ENCODE peak calls at places on chromosome 1, in nine cellular contexts. One of them, this sample, is unnamed.

GRCh38 chr1:192878249-192878648 is 69.4 kb downstream of the RGS2 start:
- DNase-seq in fibroblast of the conjunctiva: no peak
- DNase-seq in LNCaP clone FGC: no peak
- DNase-seq in posterior vena cava: no peak
- DNase-seq in Peyer's patch: no peak
- DNase-seq in mucosa of gallbladder: peak
- DNase-seq in activated CD8-positive, alpha-beta memory T cell treated with anti-CD3 and anti-CD28 coated beads for 1 hour: no peak
- DNase-seq in GM20000: no peak
- DNase-seq in activated T-cell treated with anti-CD3 and anti-CD28 coated beads for 1 hour: no peak
- DNase-seq in this sample: no peak

GRCh38 chr1:57986432-57986831 is 560.1 kb downstream of the OMA1 start:
- DNase-seq in LNCaP clone FGC: no peak
- DNase-seq in mucosa of gallbladder: no peak
- DNase-seq in GM20000: peak
- DNase-seq in activated T-cell treated with anti-CD3 and anti-CD28 coated beads for 1 hour: no peak
- DNase-seq in Peyer's patch: no peak
- DNase-seq in activated CD8-positive, alpha-beta memory T cell treated with anti-CD3 and anti-CD28 coated beads for 1 hour: no peak
- DNase-seq in posterior vena cava: no peak
- DNase-seq in fibroblast of the conjunctiva: no peak
- DNase-seq in this sample: no peak

GRCh38 chr1:230381564-230381963 is 44.6 kb downstream of the PGBD5 start:
- DNase-seq in mucosa of gallbladder: no peak
- DNase-seq in fibroblast of the conjunctiva: no peak
- DNase-seq in activated T-cell treated with anti-CD3 and anti-CD28 coated beads for 1 hour: no peak
- DNase-seq in Peyer's patch: no peak
- DNase-seq in posterior vena cava: no peak
- DNase-seq in GM20000: no peak
- DNase-seq in activated CD8-positive, alpha-beta memory T cell treated with anti-CD3 and anti-CD28 coated beads for 1 hour: no peak
- DNase-seq in LNCaP clone FGC: no peak
- DNase-seq in this sample: no peak

GRCh38 chr1:183416850-183417690 is 1.1 kb downstream of the NMNAT2 start:
- DNase-seq in GM20000: no peak
- DNase-seq in activated T-cell treated with anti-CD3 and anti-CD28 coated beads for 1 hour: peak
- DNase-seq in posterior vena cava: peak
- DNase-seq in LNCaP clone FGC: no peak
- DNase-seq in activated CD8-positive, alpha-beta memory T cell treated with anti-CD3 and anti-CD28 coated beads for 1 hour: peak
- DNase-seq in fibroblast of the conjunctiva: peak
- DNase-seq in Peyer's patch: peak
- DNase-seq in mucosa of gallbladder: peak
- DNase-seq in this sample: peak

GRCh38 chr1:40404670-40405462 is 31.3 kb downstream of the SMAP2 start:
- DNase-seq in Peyer's patch: no peak
- DNase-seq in mucosa of gallbladder: no peak
- DNase-seq in posterior vena cava: no peak
- DNase-seq in fibroblast of the conjunctiva: peak
- DNase-seq in LNCaP clone FGC: no peak
- DNase-seq in activated CD8-positive, alpha-beta memory T cell treated with anti-CD3 and anti-CD28 coated beads for 1 hour: no peak
- DNase-seq in activated T-cell treated with anti-CD3 and anti-CD28 coated beads for 1 hour: peak
- DNase-seq in GM20000: no peak
- DNase-seq in this sample: peak

GRCh38 chr1:15669864-15670263 is 14.3 kb upstream of the PLEKHM2 start:
- DNase-seq in LNCaP clone FGC: no peak
- DNase-seq in Peyer's patch: no peak
- DNase-seq in activated T-cell treated with anti-CD3 and anti-CD28 coated beads for 1 hour: no peak
- DNase-seq in mucosa of gallbladder: no peak
- DNase-seq in posterior vena cava: no peak
- DNase-seq in fibroblast of the conjunctiva: no peak
- DNase-seq in activated CD8-positive, alpha-beta memory T cell treated with anti-CD3 and anti-CD28 coated beads for 1 hour: no peak
- DNase-seq in GM20000: no peak
- DNase-seq in this sample: no peak

GRCh38 chr1:54510715-54511270 is 37.2 kb upstream of the ACOT11 start:
- DNase-seq in mucosa of gallbladder: no peak
- DNase-seq in activated T-cell treated with anti-CD3 and anti-CD28 coated beads for 1 hour: no peak
- DNase-seq in activated CD8-positive, alpha-beta memory T cell treated with anti-CD3 and anti-CD28 coated beads for 1 hour: no peak
- DNase-seq in posterior vena cava: no peak
- DNase-seq in GM20000: no peak
- DNase-seq in fibroblast of the conjunctiva: no peak
- DNase-seq in Peyer's patch: no peak
- DNase-seq in LNCaP clone FGC: no peak
- DNase-seq in this sample: no peak

GRCh38 chr1:177311111-177311510 is 140.4 kb downstream of the BRINP2 start:
- DNase-seq in activated CD8-positive, alpha-beta memory T cell treated with anti-CD3 and anti-CD28 coated beads for 1 hour: no peak
- DNase-seq in mucosa of gallbladder: no peak
- DNase-seq in LNCaP clone FGC: no peak
- DNase-seq in GM20000: no peak
- DNase-seq in activated T-cell treated with anti-CD3 and anti-CD28 coated beads for 1 hour: no peak
- DNase-seq in Peyer's patch: no peak
- DNase-seq in posterior vena cava: no peak
- DNase-seq in fibroblast of the conjunctiva: no peak
- DNase-seq in this sample: no peak

This sample was measured in retinal pigment epithelial cell.